ENCODE peak calls at places on chromosome 17, in six cellular contexts. U, N, K, F, X and E are unnamed samples.

GRCh38 chr17:36846410-36847292 is 90.6 kb upstream of the LHX1 start:
- DNase-seq in N (no peak), X (no peak), F (no peak), U (no peak), K (no peak), E (no peak)

GRCh38 chr17:10205549-10206185 is 7.3 kb upstream of the GAS7 start:
- DNase-seq in F (no peak), K (no peak), X (no peak), N (no peak), U (no peak), E (peak)

GRCh38 chr17:73976676-73977521 is 226.6 kb upstream of the RPL38 start:
- DNase-seq in N (no peak), K (peak), X (no peak), F (no peak), U (no peak), E (no peak)

GRCh38 chr17:42744283-42744805 is 496 bp downstream of the EZH1 start:
- DNase-seq in X (peak), U (peak), F (peak), K (peak), N (peak), E (no peak)

GRCh38 chr17:7703584-7704574 is 1.1 kb upstream of the EFNB3 start:
- DNase-seq in X (peak), N (no peak), F (peak), U (no peak), K (peak), E (no peak)

GRCh38 chr17:36888236-36888957 is 48.9 kb upstream of the LHX1 start:
- DNase-seq in U (no peak), K (no peak), N (no peak), F (no peak), X (no peak), E (no peak)

GRCh38 chr17:39667262-39668140 is 752 bp upstream of the PNMT start:
- DNase-seq in F (no peak), N (no peak), K (no peak), X (no peak), U (no peak), E (no peak)

GRCh38 chr17:76004750-76005262 is 4.2 kb downstream of the CDK3 start:
- DNase-seq in N (no peak), X (no peak), U (no peak), K (peak), F (no peak), E (no peak)

GRCh38 chr17:68809148-68809547 is 146.0 kb downstream of the ABCA8 start:
- DNase-seq in U (no peak), X (no peak), F (no peak), N (no peak), K (no peak), E (no peak)

GRCh38 chr17:73410586-73411329 is 99.0 kb upstream of the CDC42EP4 start:
- DNase-seq in U (no peak), K (no peak), X (no peak), F (no peak), N (no peak), E (no peak)

GRCh38 chr17:49210158-49211029 is at the start of the genes ABI3 and GNGT2:
- DNase-seq in F (peak), N (peak), X (no peak), U (peak), K (peak), E (no peak)

GRCh38 chr17:33732116-33732515 is 439.0 kb upstream of the ASIC2 start:
- DNase-seq in F (no peak), X (peak), U (no peak), N (no peak), K (no peak), E (no peak)